ENCODE peak calls at places on chromosomes 3 and 15, in four cellular contexts. Z is hippocampal formation, T is astrocyte, P is HuH-7. H is an unnamed sample.

GRCh38 chr3:105553851-105554250 is 187.1 kb downstream of the ALCAM start:
- DNase-seq in Z (no peak), T (peak), P (no peak), H (peak)

GRCh38 chr3:195911946-195912270 is 3.6 kb upstream of the TNK2 start:
- DNase-seq in Z (no peak), T (no peak), P (no peak), H (peak)

GRCh38 chr15:85973584-85974347 is 105.9 kb upstream of the AGBL1 start:
- DNase-seq in Z (no peak), T (peak), P (no peak), H (peak)

GRCh38 chr3:129023909-129024308 is 22.8 kb downstream of the EFCC1 start:
- DNase-seq in Z (no peak), T (no peak), P (peak), H (peak)

GRCh38 chr15:63896336-63897115 is 62.8 kb upstream of the HERC1 start:
- DNase-seq in Z (no peak), T (peak), P (peak), H (peak)

GRCh38 chr15:100919481-100920405 is 586 bp downstream of the LRRK1 start:
- DNase-seq in Z (no peak), T (peak), P (no peak), H (no peak)

GRCh38 chr3:89098964-89099585 is 8.3 kb upstream of the EPHA3 start:
- DNase-seq in Z (peak), T (peak), P (no peak), H (peak)

GRCh38 chr3:17640466-17640865 is 102.0 kb downstream of the TBC1D5 start:
- DNase-seq in Z (no peak), T (peak), P (no peak), H (peak)

GRCh38 chr3:79040701-79041100 is 727.1 kb downstream of the ROBO1 start:
- DNase-seq in Z (no peak), T (peak), P (no peak), H (peak)

GRCh38 chr3:101724329-101725191 is at the start of gene CEP97:
- DNase-seq in Z (peak), T (peak), P (peak), H (peak)

GRCh38 chr3:183268361-183268760 is 15.3 kb downstream of the B3GNT5 start:
- DNase-seq in Z (no peak), T (no peak), P (no peak), H (no peak)

GRCh38 chr3:49260711-49261357 is 16.2 kb downstream of the C3orf62 start:
- DNase-seq in Z (no peak), T (no peak), P (no peak), H (no peak)

GRCh38 chr15:99433026-99433756 is 132.6 kb upstream of the MEF2A start:
- DNase-seq in Z (no peak), T (no peak), P (no peak), H (no peak)

GRCh38 chr15:75025102-75025501 is 1.7 kb downstream of the PPCDC start:
- DNase-seq in Z (no peak), T (no peak), P (no peak), H (no peak)

GRCh38 chr3:46866720-46867549 is 3.7 kb upstream of the MYL3 start:
- DNase-seq in Z (peak), T (peak), P (peak), H (peak)

GRCh38 chr15:71733122-71733521 is 77.2 kb upstream of the NR2E3 start:
- DNase-seq in Z (no peak), T (no peak), P (no peak), H (no peak)

GRCh38 chr3:184459355-184459754 is 79.5 kb downstream of the CHRD start:
- DNase-seq in Z (no peak), T (peak), P (no peak), H (peak)

GRCh38 chr15:62363913-62364312 is 198.8 kb upstream of the C2CD4B start:
- DNase-seq in Z (no peak), T (no peak), P (no peak), H (no peak)